ENCODE peak calls at places on chromosomes 3 and 15, in ten cellular contexts. O is endothelial cell of umbilical vein, N is fibroblast of the aortic adventitia, V is tibial artery, S is fibroblast of lung, R is dorsolateral prefrontal cortex, Q is H1, M is sigmoid colon, A is heart left ventricle, F is brain microvascular endothelial cell. P is an unnamed sample.

GRCh38 chr3:12536423-12536822 is 8.9 kb downstream of the MKRN2OS start:
- DNase-seq in O (no peak), N (peak; percentile 22), V (no peak), S (peak; percentile 54), R (no peak), Q (no peak), M (no peak), A (no peak), F (no peak), P (peak; percentile 24)

GRCh38 chr3:98577178-98577895 is 16.1 kb downstream of the CPOX start:
- DNase-seq in O (no peak), N (peak; percentile 15), V (no peak), S (peak; percentile 19), R (no peak), Q (no peak), M (no peak), A (no peak), F (peak; percentile 35), P (peak; percentile 76)

GRCh38 chr15:35557544-35557943 is 11.6 kb upstream of the DPH6 start:
- DNase-seq in O (no peak), N (peak; percentile 96), V (no peak), S (peak; percentile 83), R (no peak), Q (no peak), M (no peak), A (no peak), F (peak; percentile 90), P (peak; percentile 88)

GRCh38 chr3:129033619-129034321 is 26.8 kb upstream of the GP9 start:
- DNase-seq in O (no peak), N (no peak), V (no peak), S (no peak), R (no peak), Q (no peak), M (no peak), A (no peak), F (no peak), P (no peak)

GRCh38 chr3:27311400-27311799 is 57.8 kb downstream of the NEK10 start:
- DNase-seq in O (peak; percentile 65), N (peak; percentile 73), V (no peak), S (peak; percentile 64), R (no peak), Q (peak; percentile 27), M (no peak), A (no peak), F (peak; percentile 99), P (peak; percentile 94)

GRCh38 chr15:77599899-77600298 is 32.8 kb downstream of the LINGO1 start:
- DNase-seq in O (peak; percentile 33), N (peak; percentile 35), V (no peak), S (no peak), R (no peak), Q (no peak), M (peak; percentile 85), A (peak; percentile 69), F (peak; percentile 26), P (no peak)

GRCh38 chr3:172129868-172130751 is 90.7 kb downstream of the FNDC3B start:
- DNase-seq in O (peak; percentile 94), N (peak; percentile 100), V (peak; percentile 96), S (peak; percentile 99), R (no peak), Q (no peak), M (peak; percentile 97), A (peak; percentile 96), F (peak; percentile 99), P (peak; percentile 98)

GRCh38 chr3:123559040-123559861 is 25.6 kb downstream of the HACD2 start:
- DNase-seq in O (peak; percentile 53), N (peak; percentile 76), V (no peak), S (peak; percentile 72), R (no peak), Q (no peak), M (no peak), A (no peak), F (peak; percentile 40), P (peak; percentile 52)

GRCh38 chr3:140529558-140529957 is 148.3 kb upstream of the TRIM42 start:
- DNase-seq in O (no peak), N (no peak), V (no peak), S (no peak), R (no peak), Q (no peak), M (no peak), A (no peak), F (no peak), P (no peak)

GRCh38 chr15:66241886-66242285 is 11.7 kb downstream of the MEGF11 start:
- DNase-seq in O (no peak), N (no peak), V (no peak), S (no peak), R (no peak), Q (no peak), M (no peak), A (no peak), F (no peak), P (no peak)

GRCh38 chr15:36811903-36812302 is 232.5 kb downstream of the CDIN1 start:
- DNase-seq in O (peak; percentile 81), N (no peak), V (no peak), S (no peak), R (no peak), Q (no peak), M (no peak), A (no peak), F (no peak), P (no peak)

GRCh38 chr3:134466366-134466765 is 19.4 kb downstream of the ANAPC13 start:
- DNase-seq in O (no peak), N (peak; percentile 58), V (no peak), S (no peak), R (no peak), Q (no peak), M (no peak), A (no peak), F (no peak), P (no peak)

GRCh38 chr15:85941186-85941855 is 138.3 kb upstream of the AGBL1 start:
- DNase-seq in O (no peak), N (peak; percentile 8), V (no peak), S (peak; percentile 1), R (no peak), Q (no peak), M (no peak), A (no peak), F (no peak), P (peak; percentile 48)

GRCh38 chr15:84992157-84992940 is 10.7 kb downstream of the PDE8A start:
- DNase-seq in O (peak; percentile 61), N (peak; percentile 79), V (no peak), S (peak; percentile 69), R (no peak), Q (no peak), M (no peak), A (no peak), F (peak; percentile 65), P (peak; percentile 77)

GRCh38 chr3:157713101-157713500 is 209.9 kb upstream of the VEPH1 start:
- DNase-seq in O (no peak), N (no peak), V (no peak), S (no peak), R (no peak), Q (no peak), M (no peak), A (no peak), F (no peak), P (no peak)

GRCh38 chr3:170440346-170440745 is 21.7 kb downstream of the CLDN11 start:
- DNase-seq in O (peak; percentile 31), N (peak; percentile 70), V (no peak), S (no peak), R (no peak), Q (no peak), M (no peak), A (no peak), F (no peak), P (no peak)

DNA sequence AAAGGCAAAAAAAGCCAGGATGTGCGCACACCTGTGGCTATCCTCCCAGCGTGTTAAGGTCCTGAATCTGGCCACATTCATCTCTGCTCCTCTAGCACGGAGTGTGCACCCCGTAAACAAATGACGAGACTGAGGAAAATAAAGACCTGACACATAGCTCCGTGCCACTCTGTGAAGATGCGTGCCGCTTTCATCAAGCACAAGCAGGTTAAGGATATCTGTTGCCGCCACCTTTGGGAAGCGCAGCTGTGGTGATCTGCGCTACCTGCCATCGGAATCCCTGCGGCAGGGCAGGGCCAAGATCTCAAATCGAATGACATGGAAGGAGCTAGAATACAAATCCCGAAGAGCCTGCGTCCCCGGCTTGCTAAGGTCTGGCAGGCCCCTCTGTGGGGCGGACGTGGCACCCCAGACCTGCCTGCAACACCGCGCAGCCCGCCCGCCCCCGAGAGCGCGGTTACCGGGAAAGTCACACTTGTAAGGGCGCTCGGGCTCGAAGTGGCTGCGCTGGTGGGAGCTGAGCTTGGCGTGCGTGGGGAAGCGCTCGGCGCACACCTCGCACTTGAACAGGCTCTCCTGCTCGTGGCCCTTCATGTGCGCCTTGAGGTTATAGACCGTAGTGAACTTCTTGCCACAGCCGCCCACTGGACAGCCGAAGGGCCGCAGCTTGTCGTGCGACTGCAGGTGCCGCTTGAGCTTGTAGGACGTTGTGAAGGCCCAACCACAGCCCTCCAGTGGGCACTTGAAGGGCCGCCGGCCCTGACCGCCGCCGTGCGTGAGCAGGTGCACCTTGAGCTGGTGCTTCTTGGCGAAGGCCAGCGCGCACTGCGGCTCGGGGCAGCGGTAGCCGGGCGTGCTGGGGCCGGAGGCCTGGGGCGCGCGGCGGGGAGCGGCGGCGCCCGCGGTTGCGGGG is 937 bp downstream of the ZXDC start:
- DNase-seq in O (peak; percentile 65), N (peak; percentile 42), V (peak; percentile 40), S (peak; percentile 41), R (no peak), Q (no peak), M (peak; percentile 77), A (peak; percentile 55), F (peak; percentile 34), P (peak; percentile 51)
- TF ChIP-seq CTCF in O (no peak), N (no peak), V (peak; percentile 22), S (no peak), R (no peak), Q (no peak), M (no peak), A (no peak), F (no peak), P (no peak)

GRCh38 chr3:49421890-49422378 is 339 bp downstream of the AMT start:
- DNase-seq in O (no peak), N (no peak), V (no peak), S (no peak), R (no peak), Q (no peak), M (no peak), A (no peak), F (no peak), P (no peak)
- H3K4me3 ChIP-seq in O (no peak overlapping the region), N (no peak overlapping the region), V (peak overlapping the region; percentile 44), S (peak overlapping the region; percentile 3), R (peak overlapping the region; percentile 66), Q (peak overlapping the region; percentile 88), M (peak overlapping the region; percentile 44), A (peak overlapping the region; percentile 66), F (peak overlapping the region; percentile 17), P (peak overlapping the region; percentile 1)

GRCh38 chr3:46862689-46863020 is 589 bp downstream of the MYL3 start:
- DNase-seq in O (no peak), N (no peak), V (peak; percentile 13), S (no peak), R (no peak), Q (no peak), M (no peak), A (no peak), F (no peak), P (no peak)
- TF ChIP-seq CTCF in O (no peak), N (no peak), V (no peak), S (no peak), R (no peak), Q (no peak), M (no peak), A (no peak), F (no peak), P (no peak)

DNA sequence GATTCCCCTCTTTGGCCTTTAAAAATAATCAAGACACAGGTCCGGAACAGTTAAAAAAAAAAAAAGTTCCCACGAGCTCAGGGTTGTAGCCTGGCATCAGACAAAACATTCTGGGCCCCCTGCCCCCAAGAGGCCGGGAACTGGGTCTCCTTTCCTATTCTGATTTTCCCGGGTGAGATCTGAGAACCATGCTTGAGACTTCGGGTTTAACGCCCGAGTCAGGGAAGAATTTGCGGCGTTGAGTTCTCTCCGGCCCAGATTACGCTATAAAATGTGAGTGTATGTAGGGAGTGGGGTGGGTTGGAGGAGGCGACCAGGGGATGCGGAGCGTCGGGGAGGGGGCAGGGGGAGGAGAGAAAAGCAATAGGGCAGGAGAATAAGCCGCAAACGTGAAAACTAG is 2.6 kb downstream of the ZIC1 start:
- DNase-seq in O (no peak), N (no peak), V (no peak), S (no peak), R (no peak), Q (no peak), M (no peak), A (no peak), F (no peak), P (peak; percentile 62)
- H3K4me3 ChIP-seq in O (no peak overlapping the region), N (no peak overlapping the region), V (no peak overlapping the region), S (no peak overlapping the region), R (peak overlapping the region; percentile 66), Q (no peak overlapping the region), M (no peak overlapping the region), A (no peak overlapping the region), F (peak overlapping the region; percentile 72), P (peak overlapping the region; percentile 89)